ENCODE peak calls at places on chromosomes 7 and 10, in nine cellular contexts. One of them, this sample, is unnamed.

GRCh38 chr10:119206603-119207366 is 586 bp upstream of the GRK5 start:
- DNase-seq in endothelial cell: peak
- DNase-seq in EH: peak
- DNase-seq in AG04450: no peak
- DNase-seq in stimulated activated CD4-positive, alpha-beta T cell treated with anti-CD3 and anti-CD28 coated beads, Interleukin-4, amount 100 ng/mL, for 48 hours: peak
- DNase-seq in NCI-H446 treated with DMSO at 0.1 percent for 48 hours: no peak
- DNase-seq in brain microvascular endothelial cell: no peak
- DNase-seq in CD4-positive, CD25-positive, alpha-beta regulatory T cell: peak
- DNase-seq in left colon: peak
- DNase-seq in this sample: peak

GRCh38 chr10:80163741-80164341 is 31.3 kb downstream of the PLAC9 start:
- DNase-seq in left colon: peak
- DNase-seq in stimulated activated CD4-positive, alpha-beta T cell treated with anti-CD3 and anti-CD28 coated beads, Interleukin-4, amount 100 ng/mL, for 48 hours: no peak
- DNase-seq in CD4-positive, CD25-positive, alpha-beta regulatory T cell: no peak
- DNase-seq in AG04450: peak
- DNase-seq in NCI-H446 treated with DMSO at 0.1 percent for 48 hours: no peak
- DNase-seq in brain microvascular endothelial cell: no peak
- DNase-seq in EH: peak
- DNase-seq in endothelial cell: no peak
- DNase-seq in this sample: no peak

GRCh38 chr7:12434012-12434642 is 30.5 kb upstream of the VWDE start:
- DNase-seq in stimulated activated CD4-positive, alpha-beta T cell treated with anti-CD3 and anti-CD28 coated beads, Interleukin-4, amount 100 ng/mL, for 48 hours: no peak
- DNase-seq in AG04450: no peak
- DNase-seq in left colon: no peak
- DNase-seq in NCI-H446 treated with DMSO at 0.1 percent for 48 hours: peak
- DNase-seq in CD4-positive, CD25-positive, alpha-beta regulatory T cell: no peak
- DNase-seq in brain microvascular endothelial cell: no peak
- DNase-seq in EH: no peak
- DNase-seq in endothelial cell: no peak
- DNase-seq in this sample: no peak

GRCh38 chr10:8365935-8366911 is 311.7 kb downstream of the GATA3 start:
- DNase-seq in stimulated activated CD4-positive, alpha-beta T cell treated with anti-CD3 and anti-CD28 coated beads, Interleukin-4, amount 100 ng/mL, for 48 hours: peak
- DNase-seq in AG04450: no peak
- DNase-seq in brain microvascular endothelial cell: no peak
- DNase-seq in endothelial cell: no peak
- DNase-seq in EH: peak
- DNase-seq in NCI-H446 treated with DMSO at 0.1 percent for 48 hours: no peak
- DNase-seq in CD4-positive, CD25-positive, alpha-beta regulatory T cell: peak
- DNase-seq in left colon: no peak
- DNase-seq in this sample: peak

GRCh38 chr7:129295015-129295423 is 70.2 kb downstream of the AHCYL2 start:
- DNase-seq in endothelial cell: no peak
- DNase-seq in NCI-H446 treated with DMSO at 0.1 percent for 48 hours: peak
- DNase-seq in EH: peak
- DNase-seq in AG04450: no peak
- DNase-seq in left colon: no peak
- DNase-seq in stimulated activated CD4-positive, alpha-beta T cell treated with anti-CD3 and anti-CD28 coated beads, Interleukin-4, amount 100 ng/mL, for 48 hours: no peak
- DNase-seq in brain microvascular endothelial cell: peak
- DNase-seq in CD4-positive, CD25-positive, alpha-beta regulatory T cell: no peak
- DNase-seq in this sample: no peak

GRCh38 chr10:131895116-131895515 is 5.7 kb upstream of the PPP2R2D start:
- DNase-seq in AG04450: no peak
- DNase-seq in left colon: no peak
- DNase-seq in brain microvascular endothelial cell: no peak
- DNase-seq in NCI-H446 treated with DMSO at 0.1 percent for 48 hours: no peak
- DNase-seq in stimulated activated CD4-positive, alpha-beta T cell treated with anti-CD3 and anti-CD28 coated beads, Interleukin-4, amount 100 ng/mL, for 48 hours: no peak
- DNase-seq in endothelial cell: no peak
- DNase-seq in EH: no peak
- DNase-seq in CD4-positive, CD25-positive, alpha-beta regulatory T cell: no peak
- DNase-seq in this sample: no peak

GRCh38 chr10:16594106-16594505 is 72.4 kb upstream of the C1QL3 start:
- DNase-seq in CD4-positive, CD25-positive, alpha-beta regulatory T cell: no peak
- DNase-seq in left colon: no peak
- DNase-seq in endothelial cell: no peak
- DNase-seq in AG04450: no peak
- DNase-seq in stimulated activated CD4-positive, alpha-beta T cell treated with anti-CD3 and anti-CD28 coated beads, Interleukin-4, amount 100 ng/mL, for 48 hours: no peak
- DNase-seq in NCI-H446 treated with DMSO at 0.1 percent for 48 hours: no peak
- DNase-seq in brain microvascular endothelial cell: no peak
- DNase-seq in EH: no peak
- DNase-seq in this sample: no peak

GRCh38 chr10:418894-419293 is 270.6 kb downstream of the DIP2C start:
- DNase-seq in CD4-positive, CD25-positive, alpha-beta regulatory T cell: no peak
- DNase-seq in EH: no peak
- DNase-seq in AG04450: no peak
- DNase-seq in NCI-H446 treated with DMSO at 0.1 percent for 48 hours: no peak
- DNase-seq in left colon: no peak
- DNase-seq in stimulated activated CD4-positive, alpha-beta T cell treated with anti-CD3 and anti-CD28 coated beads, Interleukin-4, amount 100 ng/mL, for 48 hours: no peak
- DNase-seq in brain microvascular endothelial cell: no peak
- DNase-seq in endothelial cell: no peak
- DNase-seq in this sample: no peak

GRCh38 chr7:44764665-44765578 is 16.3 kb downstream of the ZMIZ2 start:
- DNase-seq in NCI-H446 treated with DMSO at 0.1 percent for 48 hours: no peak
- DNase-seq in endothelial cell: no peak
- DNase-seq in brain microvascular endothelial cell: no peak
- DNase-seq in stimulated activated CD4-positive, alpha-beta T cell treated with anti-CD3 and anti-CD28 coated beads, Interleukin-4, amount 100 ng/mL, for 48 hours: no peak
- DNase-seq in AG04450: no peak
- DNase-seq in CD4-positive, CD25-positive, alpha-beta regulatory T cell: no peak
- DNase-seq in left colon: no peak
- DNase-seq in EH: no peak
- DNase-seq in this sample: no peak

GRCh38 chr10:58515296-58515956 is 2.8 kb downstream of the BICC1 start:
- DNase-seq in CD4-positive, CD25-positive, alpha-beta regulatory T cell: no peak
- DNase-seq in NCI-H446 treated with DMSO at 0.1 percent for 48 hours: no peak
- DNase-seq in stimulated activated CD4-positive, alpha-beta T cell treated with anti-CD3 and anti-CD28 coated beads, Interleukin-4, amount 100 ng/mL, for 48 hours: no peak
- DNase-seq in AG04450: no peak
- DNase-seq in endothelial cell: no peak
- DNase-seq in EH: no peak
- DNase-seq in brain microvascular endothelial cell: no peak
- DNase-seq in left colon: no peak
- DNase-seq in this sample: no peak

GRCh38 chr10:133325392-133325760 is 11.3 kb downstream of the CALY start:
- DNase-seq in AG04450: no peak
- DNase-seq in CD4-positive, CD25-positive, alpha-beta regulatory T cell: peak
- DNase-seq in stimulated activated CD4-positive, alpha-beta T cell treated with anti-CD3 and anti-CD28 coated beads, Interleukin-4, amount 100 ng/mL, for 48 hours: no peak
- DNase-seq in NCI-H446 treated with DMSO at 0.1 percent for 48 hours: no peak
- DNase-seq in brain microvascular endothelial cell: no peak
- DNase-seq in left colon: no peak
- DNase-seq in EH: peak
- DNase-seq in endothelial cell: no peak
- DNase-seq in this sample: no peak

GRCh38 chr10:124339951-124340760 is 78.6 kb downstream of the OAT start:
- DNase-seq in AG04450: peak
- DNase-seq in EH: peak
- DNase-seq in stimulated activated CD4-positive, alpha-beta T cell treated with anti-CD3 and anti-CD28 coated beads, Interleukin-4, amount 100 ng/mL, for 48 hours: no peak
- DNase-seq in endothelial cell: no peak
- DNase-seq in NCI-H446 treated with DMSO at 0.1 percent for 48 hours: no peak
- DNase-seq in CD4-positive, CD25-positive, alpha-beta regulatory T cell: no peak
- DNase-seq in left colon: no peak
- DNase-seq in brain microvascular endothelial cell: peak
- DNase-seq in this sample: no peak

GRCh38 chr7:30616318-30616717 is 21.6 kb downstream of the GARS1 start:
- DNase-seq in AG04450: no peak
- DNase-seq in EH: peak
- DNase-seq in stimulated activated CD4-positive, alpha-beta T cell treated with anti-CD3 and anti-CD28 coated beads, Interleukin-4, amount 100 ng/mL, for 48 hours: no peak
- DNase-seq in brain microvascular endothelial cell: no peak
- DNase-seq in NCI-H446 treated with DMSO at 0.1 percent for 48 hours: no peak
- DNase-seq in left colon: no peak
- DNase-seq in CD4-positive, CD25-positive, alpha-beta regulatory T cell: no peak
- DNase-seq in endothelial cell: no peak
- DNase-seq in this sample: no peak

GRCh38 chr7:85748861-85749260 is 562.0 kb upstream of the SEMA3D start:
- DNase-seq in EH: no peak
- DNase-seq in brain microvascular endothelial cell: no peak
- DNase-seq in left colon: no peak
- DNase-seq in AG04450: no peak
- DNase-seq in endothelial cell: no peak
- DNase-seq in CD4-positive, CD25-positive, alpha-beta regulatory T cell: no peak
- DNase-seq in NCI-H446 treated with DMSO at 0.1 percent for 48 hours: no peak
- DNase-seq in stimulated activated CD4-positive, alpha-beta T cell treated with anti-CD3 and anti-CD28 coated beads, Interleukin-4, amount 100 ng/mL, for 48 hours: no peak
- DNase-seq in this sample: no peak

GRCh38 chr10:43392757-43393156 is 16.2 kb downstream of the HNRNPF start:
- DNase-seq in EH: no peak
- DNase-seq in endothelial cell: no peak
- DNase-seq in left colon: peak
- DNase-seq in CD4-positive, CD25-positive, alpha-beta regulatory T cell: no peak
- DNase-seq in brain microvascular endothelial cell: no peak
- DNase-seq in NCI-H446 treated with DMSO at 0.1 percent for 48 hours: no peak
- DNase-seq in stimulated activated CD4-positive, alpha-beta T cell treated with anti-CD3 and anti-CD28 coated beads, Interleukin-4, amount 100 ng/mL, for 48 hours: no peak
- DNase-seq in AG04450: no peak
- DNase-seq in this sample: no peak

GRCh38 chr7:98613601-98614425 is 3.3 kb upstream of the NPTX2 start:
- DNase-seq in NCI-H446 treated with DMSO at 0.1 percent for 48 hours: no peak
- DNase-seq in left colon: no peak
- DNase-seq in endothelial cell: peak
- DNase-seq in EH: peak
- DNase-seq in AG04450: no peak
- DNase-seq in CD4-positive, CD25-positive, alpha-beta regulatory T cell: no peak
- DNase-seq in stimulated activated CD4-positive, alpha-beta T cell treated with anti-CD3 and anti-CD28 coated beads, Interleukin-4, amount 100 ng/mL, for 48 hours: no peak
- DNase-seq in brain microvascular endothelial cell: peak
- DNase-seq in this sample: no peak